ENCODE peak calls at places on chromosome 7, in six cellular contexts. O is WTC11, I is HCT116, Q is GM12878, D is HepG2, K is H1. P is an unnamed sample.

GRCh38 chr7:30572212-30572839 is 22.4 kb upstream of the GARS1 start:
- DNase-seq in O (no peak), I (no peak), Q (no peak), D (no peak), K (no peak), P (peak)

GRCh38 chr7:26374665-26375373 is 83.2 kb downstream of the SNX10 start:
- DNase-seq in O (no peak), I (no peak), Q (no peak), D (no peak), K (no peak), P (no peak)

GRCh38 chr7:133310232-133310852 is 57.5 kb downstream of the EXOC4 start:
- DNase-seq in O (no peak), I (no peak), Q (no peak), D (peak), K (no peak), P (no peak)

GRCh38 chr7:23076774-23077173 is 28.8 kb upstream of the KLHL7 start:
- DNase-seq in O (no peak), I (no peak), Q (no peak), D (no peak), K (no peak), P (no peak)

GRCh38 chr7:38169862-38170261 is 8.2 kb upstream of the STARD3NL start:
- DNase-seq in O (no peak), I (no peak), Q (peak), D (no peak), K (no peak), P (no peak)

GRCh38 chr7:104550362-104550761 is 222.0 kb downstream of the LHFPL3 start:
- DNase-seq in O (no peak), I (no peak), Q (no peak), D (no peak), K (no peak), P (no peak)

GRCh38 chr7:106111671-106112117 is 418 bp downstream of the SYPL1 start:
- DNase-seq in O (no peak), I (peak), Q (no peak), D (peak), K (no peak), P (peak)

GRCh38 chr7:92790987-92791386 is 45.4 kb downstream of the CDK6 start:
- DNase-seq in O (no peak), I (no peak), Q (no peak), D (no peak), K (no peak), P (no peak)

GRCh38 chr7:29328811-29329210 is 134.2 kb downstream of the CHN2 start:
- DNase-seq in O (no peak), I (no peak), Q (no peak), D (no peak), K (no peak), P (no peak)

GRCh38 chr7:91266931-91267557 is 2.8 kb downstream of the FZD1 start:
- DNase-seq in O (peak), I (no peak), Q (no peak), D (no peak), K (no peak), P (no peak)

GRCh38 chr7:17342726-17343125 is 44.3 kb downstream of the AHR start:
- DNase-seq in O (no peak), I (no peak), Q (no peak), D (no peak), K (no peak), P (no peak)

GRCh38 chr7:51732951-51733350 is 416.3 kb upstream of the COBL start:
- DNase-seq in O (no peak), I (no peak), Q (no peak), D (no peak), K (no peak), P (no peak)

GRCh38 chr7:65285906-65286864 is 87.5 kb upstream of the ZNF92 start:
- DNase-seq in O (no peak), I (no peak), Q (no peak), D (no peak), K (no peak), P (peak)

GRCh38 chr7:114086906-114087651 is 168.3 kb upstream of the PPP1R3A start:
- DNase-seq in O (peak), I (no peak), Q (no peak), D (no peak), K (no peak), P (no peak)

GRCh38 chr7:157466473-157467261 is 129.9 kb downstream of the DNAJB6 start:
- DNase-seq in O (no peak), I (no peak), Q (no peak), D (no peak), K (no peak), P (peak)

GRCh38 chr7:28550580-28551205 is 138.4 kb downstream of the CREB5 start:
- DNase-seq in O (no peak), I (no peak), Q (no peak), D (no peak), K (no peak), P (no peak)

GRCh38 chr7:120740348-120740747 is 117.6 kb downstream of the TSPAN12 start:
- DNase-seq in O (no peak), I (no peak), Q (no peak), D (no peak), K (no peak), P (no peak)

GRCh38 chr7:104986623-104987259 is 27.3 kb upstream of the KMT2E start:
- DNase-seq in O (no peak), I (no peak), Q (no peak), D (no peak), K (no peak), P (no peak)

GRCh38 chr7:16741676-16742075 is 11.9 kb upstream of the TSPAN13 start:
- DNase-seq in O (no peak), I (no peak), Q (no peak), D (no peak), K (no peak), P (no peak)

GRCh38 chr7:49855281-49855980 is 82.0 kb downstream of the VWC2 start:
- DNase-seq in O (peak), I (no peak), Q (no peak), D (no peak), K (no peak), P (no peak)

GRCh38 chr7:155793720-155794119 is 18.5 kb downstream of the SHH start:
- DNase-seq in O (no peak), I (no peak), Q (no peak), D (no peak), K (no peak), P (no peak)

GRCh38 chr7:98868450-98868849 is 1.4 kb downstream of the TMEM130 start:
- DNase-seq in O (no peak), I (no peak), Q (no peak), D (no peak), K (no peak), P (no peak)
- TF ChIP-seq ATF3 in O (no peak), I (no peak), Q (no peak), D (no peak), K (no peak), P (no peak)

DNA sequence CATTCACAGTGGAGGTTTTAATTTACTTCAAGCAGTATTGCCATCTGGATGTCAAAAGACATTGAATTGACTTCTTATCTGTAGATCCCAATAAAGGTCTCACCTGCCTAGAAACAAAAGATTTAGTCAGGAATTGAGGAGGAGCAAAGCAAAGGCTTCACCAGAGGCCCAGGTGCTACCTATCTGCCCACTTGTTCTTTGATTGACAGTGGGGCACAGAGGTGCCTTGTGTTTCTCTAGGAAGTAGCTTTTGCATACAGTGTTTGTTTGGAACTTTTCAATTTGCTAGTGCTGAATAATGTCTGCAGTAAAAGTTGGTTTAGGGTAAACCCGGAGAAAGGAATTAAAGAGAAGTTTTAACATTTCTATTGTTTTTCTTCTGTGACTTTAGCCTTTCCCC is 40.4 kb downstream of the AUTS2 start:
- DNase-seq in O (no peak), I (no peak), Q (no peak), D (no peak), K (no peak), P (no peak)
- TF ChIP-seq ATF3 in O (no peak), I (no peak), Q (no peak), D (no peak), K (no peak), P (no peak)

GRCh38 chr7:111919164-111919563 is 287.0 kb downstream of the DOCK4 start:
- DNase-seq in O (no peak), I (no peak), Q (no peak), D (peak), K (no peak), P (no peak)

GRCh38 chr7:111920329-111920728 is 285.9 kb downstream of the DOCK4 start:
- DNase-seq in O (no peak), I (no peak), Q (no peak), D (peak), K (no peak), P (no peak)

GRCh38 chr7:111914287-111914686 is 291.9 kb downstream of the DOCK4 start:
- DNase-seq in O (no peak), I (no peak), Q (no peak), D (no peak), K (no peak), P (no peak)

GRCh38 chr7:111918461-111918860 is 287.7 kb downstream of the DOCK4 start:
- DNase-seq in O (no peak), I (no peak), Q (no peak), D (no peak), K (no peak), P (no peak)

GRCh38 chr7:111919690-111920179 is 286.5 kb downstream of the DOCK4 start:
- DNase-seq in O (no peak), I (peak), Q (no peak), D (peak), K (no peak), P (no peak)
- TF ChIP-seq ATF3 in O (no peak), I (no peak), Q (no peak), D (no peak), K (no peak), P (no peak)

GRCh38 chr7:128000048-128000447 is 31.2 kb downstream of the LRRC4 start:
- DNase-seq in O (no peak), I (no peak), Q (no peak), D (peak), K (no peak), P (no peak)
- TF ChIP-seq ATF3 in O (no peak), I (no peak), Q (no peak), D (no peak), K (no peak), P (no peak)

DNA sequence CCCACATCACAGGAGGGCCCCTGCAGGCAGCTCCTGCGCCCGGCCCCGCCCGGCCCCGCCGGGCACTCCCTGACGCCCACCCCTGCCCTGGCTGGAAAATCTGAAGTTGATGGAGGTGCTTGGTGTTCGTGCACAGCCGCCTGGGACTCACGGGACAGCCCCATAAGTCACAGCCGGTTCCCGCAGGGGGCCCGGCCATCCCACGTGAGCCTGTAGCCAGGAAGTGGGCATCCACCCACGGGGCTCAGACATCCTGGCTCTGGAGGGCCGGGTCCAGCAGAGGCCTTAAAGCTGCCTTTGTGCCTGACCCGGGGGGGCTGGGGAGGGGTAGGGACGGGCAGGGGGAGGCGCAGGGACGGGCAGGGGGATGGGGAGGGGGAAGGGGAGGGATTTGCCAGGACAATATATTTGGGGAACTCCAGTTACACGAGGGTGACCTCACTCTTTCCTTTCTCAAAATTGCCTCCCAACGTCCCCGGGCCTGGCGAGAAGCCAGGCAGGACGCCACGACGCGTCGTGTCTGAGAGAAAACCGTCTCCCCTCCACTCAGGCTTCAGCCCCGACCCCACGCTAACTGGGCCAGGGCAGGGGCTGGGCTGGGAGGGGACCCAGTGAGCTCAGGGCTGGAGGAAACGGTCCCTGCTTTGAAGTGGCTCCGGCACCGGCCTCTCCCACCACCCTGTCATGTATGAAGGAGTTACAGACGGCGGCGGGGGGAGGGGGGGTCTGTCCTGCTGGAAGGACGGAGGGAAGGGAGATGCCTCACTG is 82.1 kb upstream of the PDGFA start:
- DNase-seq in O (no peak), I (no peak), Q (peak), D (no peak), K (no peak), P (peak)
- TF ChIP-seq ATF3 in O (no peak), I (no peak), Q (no peak), D (no peak), K (no peak), P (peak)

GRCh38 chr7:3294432-3295100 is 6.5 kb upstream of the SDK1 start:
- DNase-seq in O (peak), I (no peak), Q (no peak), D (no peak), K (no peak), P (no peak)

GRCh38 chr7:3285652-3286051 is 15.4 kb upstream of the SDK1 start:
- DNase-seq in O (no peak), I (no peak), Q (no peak), D (no peak), K (no peak), P (no peak)

GRCh38 chr7:3292694-3293093 is 8.4 kb upstream of the SDK1 start:
- DNase-seq in O (no peak), I (no peak), Q (no peak), D (no peak), K (no peak), P (no peak)

GRCh38 chr7:3289996-3290395 is 11.1 kb upstream of the SDK1 start:
- DNase-seq in O (no peak), I (no peak), Q (no peak), D (no peak), K (no peak), P (no peak)
- TF ChIP-seq ATF3 in O (no peak), I (no peak), Q (no peak), D (no peak), K (no peak), P (no peak)

GRCh38 chr7:103141753-103142404 is 7.0 kb downstream of the NAPEPLD start:
- DNase-seq in O (no peak), I (no peak), Q (peak), D (no peak), K (no peak), P (no peak)

GRCh38 chr7:103140061-103140460 is 8.8 kb downstream of the NAPEPLD start:
- DNase-seq in O (no peak), I (no peak), Q (no peak), D (no peak), K (no peak), P (no peak)

GRCh38 chr7:103142494-103142893 is 6.4 kb downstream of the NAPEPLD start:
- DNase-seq in O (no peak), I (no peak), Q (no peak), D (no peak), K (no peak), P (no peak)

GRCh38 chr7:103140684-103141083 is 8.2 kb downstream of the NAPEPLD start:
- DNase-seq in O (no peak), I (no peak), Q (no peak), D (no peak), K (no peak), P (no peak)

GRCh38 chr7:103143865-103144264 is 5.0 kb downstream of the NAPEPLD start:
- DNase-seq in O (no peak), I (no peak), Q (no peak), D (no peak), K (no peak), P (no peak)
- TF ChIP-seq ATF3 in O (no peak), I (no peak), Q (no peak), D (no peak), K (no peak), P (no peak)

GRCh38 chr7:123348700-123349099 is 148.9 kb upstream of the SLC13A1 start:
- DNase-seq in O (no peak), I (no peak), Q (no peak), D (no peak), K (no peak), P (no peak)
- TF ChIP-seq ATF3 in O (no peak), I (no peak), Q (no peak), D (no peak), K (no peak), P (no peak)

DNA sequence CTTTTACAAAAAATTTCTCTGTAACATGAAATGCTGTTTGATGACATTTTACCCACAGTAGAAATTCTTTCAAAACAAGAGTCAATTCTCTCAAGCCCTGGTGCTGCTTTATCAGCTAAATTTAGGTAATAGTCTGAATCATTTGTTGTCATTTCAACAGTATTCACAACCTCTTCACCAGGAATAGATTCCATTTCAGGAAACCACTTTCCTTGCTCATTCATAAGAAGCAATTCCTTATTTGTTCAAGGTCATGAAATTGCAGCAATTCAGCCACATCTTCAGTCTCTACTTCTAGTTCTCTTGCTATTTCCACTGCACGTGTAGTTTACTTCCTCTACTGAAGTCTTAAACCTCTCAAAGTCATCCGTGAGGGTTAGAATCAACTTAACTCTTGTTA is 14.1 kb downstream of the STAG3 start:
- DNase-seq in O (no peak), I (no peak), Q (no peak), D (no peak), K (no peak), P (no peak)
- TF ChIP-seq ATF3 in O (no peak), I (no peak), Q (no peak), D (no peak), K (no peak), P (no peak)

P was measured in K562.